ENCODE peak calls at places on chromosomes 7 and 10, in ten cellular contexts. One of them, this sample, is unnamed.

GRCh38 chr10:60041489-60042133 is 135.3 kb upstream of the CCDC6 start:
- DNase-seq in GM03348: no peak
- DNase-seq in stromal cell of bone marrow: no peak
- DNase-seq in Daoy: no peak
- DNase-seq in OCI-LY7: no peak
- DNase-seq in NCI-H69: peak
- DNase-seq in NAMALWA: no peak
- DNase-seq in SIG-M5: no peak
- DNase-seq in AG09319: no peak
- DNase-seq in NCI-H748 treated with DMSO at 0.1 percent for 48 hours: no peak
- DNase-seq in this sample: no peak

GRCh38 chr10:26555719-26556368 is 117.7 kb downstream of the APBB1IP start:
- DNase-seq in GM03348: peak
- DNase-seq in stromal cell of bone marrow: peak
- DNase-seq in Daoy: no peak
- DNase-seq in OCI-LY7: no peak
- DNase-seq in NCI-H69: no peak
- DNase-seq in NAMALWA: no peak
- DNase-seq in SIG-M5: no peak
- DNase-seq in AG09319: peak
- DNase-seq in NCI-H748 treated with DMSO at 0.1 percent for 48 hours: no peak
- DNase-seq in this sample: peak

GRCh38 chr7:3697472-3697871 is 396.4 kb downstream of the SDK1 start:
- DNase-seq in GM03348: no peak
- DNase-seq in stromal cell of bone marrow: no peak
- DNase-seq in Daoy: no peak
- DNase-seq in OCI-LY7: no peak
- DNase-seq in NCI-H69: no peak
- DNase-seq in NAMALWA: no peak
- DNase-seq in SIG-M5: no peak
- DNase-seq in AG09319: no peak
- DNase-seq in NCI-H748 treated with DMSO at 0.1 percent for 48 hours: no peak
- DNase-seq in this sample: no peak

GRCh38 chr10:117074621-117075020 is 63.4 kb downstream of the VAX1 start:
- DNase-seq in GM03348: no peak
- DNase-seq in stromal cell of bone marrow: no peak
- DNase-seq in Daoy: no peak
- DNase-seq in OCI-LY7: no peak
- DNase-seq in NCI-H69: peak
- DNase-seq in NAMALWA: no peak
- DNase-seq in SIG-M5: no peak
- DNase-seq in AG09319: no peak
- DNase-seq in NCI-H748 treated with DMSO at 0.1 percent for 48 hours: peak
- DNase-seq in this sample: no peak

GRCh38 chr10:65518379-65518778 is 1407.5 kb upstream of the LRRTM3 start:
- DNase-seq in GM03348: no peak
- DNase-seq in stromal cell of bone marrow: no peak
- DNase-seq in Daoy: no peak
- DNase-seq in OCI-LY7: no peak
- DNase-seq in NCI-H69: no peak
- DNase-seq in NAMALWA: no peak
- DNase-seq in SIG-M5: no peak
- DNase-seq in AG09319: no peak
- DNase-seq in NCI-H748 treated with DMSO at 0.1 percent for 48 hours: no peak
- DNase-seq in this sample: no peak

GRCh38 chr10:13659887-13660544 is 73.3 kb downstream of the PRPF18 start:
- DNase-seq in GM03348: peak
- DNase-seq in stromal cell of bone marrow: peak
- DNase-seq in Daoy: peak
- DNase-seq in OCI-LY7: peak
- DNase-seq in NCI-H69: peak
- DNase-seq in NAMALWA: peak
- DNase-seq in SIG-M5: no peak
- DNase-seq in AG09319: peak
- DNase-seq in NCI-H748 treated with DMSO at 0.1 percent for 48 hours: peak
- DNase-seq in this sample: peak

GRCh38 chr10:24556746-24557742 is 166.6 kb downstream of the ARHGAP21 start:
- DNase-seq in GM03348: peak
- DNase-seq in stromal cell of bone marrow: peak
- DNase-seq in Daoy: peak
- DNase-seq in OCI-LY7: peak
- DNase-seq in NCI-H69: peak
- DNase-seq in NAMALWA: peak
- DNase-seq in SIG-M5: no peak
- DNase-seq in AG09319: peak
- DNase-seq in NCI-H748 treated with DMSO at 0.1 percent for 48 hours: no peak
- DNase-seq in this sample: peak

GRCh38 chr7:116859323-116859722 is 3.1 kb upstream of the CAPZA2 start:
- DNase-seq in GM03348: peak
- DNase-seq in stromal cell of bone marrow: peak
- DNase-seq in Daoy: peak
- DNase-seq in OCI-LY7: no peak
- DNase-seq in NCI-H69: peak
- DNase-seq in NAMALWA: no peak
- DNase-seq in SIG-M5: peak
- DNase-seq in AG09319: peak
- DNase-seq in NCI-H748 treated with DMSO at 0.1 percent for 48 hours: peak
- DNase-seq in this sample: no peak

GRCh38 chr10:43292745-43293676 is 26.1 kb upstream of the RASGEF1A start:
- DNase-seq in GM03348: peak
- DNase-seq in stromal cell of bone marrow: no peak
- DNase-seq in Daoy: peak
- DNase-seq in OCI-LY7: peak
- DNase-seq in NCI-H69: peak
- DNase-seq in NAMALWA: peak
- DNase-seq in SIG-M5: no peak
- DNase-seq in AG09319: peak
- DNase-seq in NCI-H748 treated with DMSO at 0.1 percent for 48 hours: no peak
- DNase-seq in this sample: peak

GRCh38 chr10:14244147-14244546 is 86.6 kb downstream of the FRMD4A start:
- DNase-seq in GM03348: no peak
- DNase-seq in stromal cell of bone marrow: no peak
- DNase-seq in Daoy: peak
- DNase-seq in OCI-LY7: no peak
- DNase-seq in NCI-H69: peak
- DNase-seq in NAMALWA: peak
- DNase-seq in SIG-M5: no peak
- DNase-seq in AG09319: no peak
- DNase-seq in NCI-H748 treated with DMSO at 0.1 percent for 48 hours: no peak
- DNase-seq in this sample: no peak

GRCh38 chr10:43395571-43396060 is 13.4 kb downstream of the HNRNPF start:
- DNase-seq in GM03348: no peak
- DNase-seq in stromal cell of bone marrow: no peak
- DNase-seq in Daoy: no peak
- DNase-seq in OCI-LY7: peak
- DNase-seq in NCI-H69: peak
- DNase-seq in NAMALWA: no peak
- DNase-seq in SIG-M5: no peak
- DNase-seq in AG09319: no peak
- DNase-seq in NCI-H748 treated with DMSO at 0.1 percent for 48 hours: no peak
- DNase-seq in this sample: no peak

GRCh38 chr10:4824791-4825310 is 1.2 kb upstream of the AKR1E2 start:
- DNase-seq in GM03348: no peak
- DNase-seq in stromal cell of bone marrow: no peak
- DNase-seq in Daoy: no peak
- DNase-seq in OCI-LY7: no peak
- DNase-seq in NCI-H69: no peak
- DNase-seq in NAMALWA: no peak
- DNase-seq in SIG-M5: no peak
- DNase-seq in AG09319: no peak
- DNase-seq in NCI-H748 treated with DMSO at 0.1 percent for 48 hours: no peak
- DNase-seq in this sample: no peak

GRCh38 chr10:122490786-122491680 is 29.7 kb downstream of the HTRA1 start:
- DNase-seq in GM03348: no peak
- DNase-seq in stromal cell of bone marrow: no peak
- DNase-seq in Daoy: peak
- DNase-seq in OCI-LY7: no peak
- DNase-seq in NCI-H69: no peak
- DNase-seq in NAMALWA: no peak
- DNase-seq in SIG-M5: no peak
- DNase-seq in AG09319: no peak
- DNase-seq in NCI-H748 treated with DMSO at 0.1 percent for 48 hours: no peak
- DNase-seq in this sample: peak

GRCh38 chr10:83166344-83166743 is 973.0 kb upstream of the GHITM start:
- DNase-seq in GM03348: no peak
- DNase-seq in stromal cell of bone marrow: no peak
- DNase-seq in Daoy: no peak
- DNase-seq in OCI-LY7: no peak
- DNase-seq in NCI-H69: peak
- DNase-seq in NAMALWA: peak
- DNase-seq in SIG-M5: no peak
- DNase-seq in AG09319: no peak
- DNase-seq in NCI-H748 treated with DMSO at 0.1 percent for 48 hours: no peak
- DNase-seq in this sample: no peak

GRCh38 chr7:17043012-17043877 is 161.5 kb upstream of the AGR3 start:
- DNase-seq in GM03348: no peak
- DNase-seq in stromal cell of bone marrow: no peak
- DNase-seq in Daoy: no peak
- DNase-seq in OCI-LY7: no peak
- DNase-seq in NCI-H69: no peak
- DNase-seq in NAMALWA: no peak
- DNase-seq in SIG-M5: no peak
- DNase-seq in AG09319: no peak
- DNase-seq in NCI-H748 treated with DMSO at 0.1 percent for 48 hours: no peak
- DNase-seq in this sample: no peak

GRCh38 chr7:2432910-2433712 is 29.7 kb downstream of the CHST12 start:
- DNase-seq in GM03348: no peak
- DNase-seq in stromal cell of bone marrow: no peak
- DNase-seq in Daoy: no peak
- DNase-seq in OCI-LY7: no peak
- DNase-seq in NCI-H69: no peak
- DNase-seq in NAMALWA: no peak
- DNase-seq in SIG-M5: no peak
- DNase-seq in AG09319: no peak
- DNase-seq in NCI-H748 treated with DMSO at 0.1 percent for 48 hours: no peak
- DNase-seq in this sample: no peak

GRCh38 chr10:100148353-100149211 is 37.2 kb downstream of the ERLIN1 start:
- DNase-seq in GM03348: peak
- DNase-seq in stromal cell of bone marrow: no peak
- DNase-seq in Daoy: peak
- DNase-seq in OCI-LY7: peak
- DNase-seq in NCI-H69: no peak
- DNase-seq in NAMALWA: no peak
- DNase-seq in SIG-M5: no peak
- DNase-seq in AG09319: no peak
- DNase-seq in NCI-H748 treated with DMSO at 0.1 percent for 48 hours: no peak
- DNase-seq in this sample: peak

GRCh38 chr7:33495207-33495606 is 365.8 kb downstream of the BBS9 start:
- DNase-seq in GM03348: peak
- DNase-seq in stromal cell of bone marrow: peak
- DNase-seq in Daoy: peak
- DNase-seq in OCI-LY7: no peak
- DNase-seq in NCI-H69: no peak
- DNase-seq in NAMALWA: no peak
- DNase-seq in SIG-M5: no peak
- DNase-seq in AG09319: no peak
- DNase-seq in NCI-H748 treated with DMSO at 0.1 percent for 48 hours: no peak
- DNase-seq in this sample: peak

GRCh38 chr7:24574365-24574764 is 1.1 kb downstream of the PALS2 start:
- DNase-seq in GM03348: peak
- DNase-seq in stromal cell of bone marrow: peak
- DNase-seq in Daoy: no peak
- DNase-seq in OCI-LY7: no peak
- DNase-seq in NCI-H69: no peak
- DNase-seq in NAMALWA: no peak
- DNase-seq in SIG-M5: no peak
- DNase-seq in AG09319: no peak
- DNase-seq in NCI-H748 treated with DMSO at 0.1 percent for 48 hours: no peak
- DNase-seq in this sample: no peak

GRCh38 chr10:60384708-60385398 is 4.8 kb downstream of the ANK3 start:
- DNase-seq in GM03348: peak
- DNase-seq in stromal cell of bone marrow: peak
- DNase-seq in Daoy: peak
- DNase-seq in OCI-LY7: no peak
- DNase-seq in NCI-H69: peak
- DNase-seq in NAMALWA: no peak
- DNase-seq in SIG-M5: no peak
- DNase-seq in AG09319: peak
- DNase-seq in NCI-H748 treated with DMSO at 0.1 percent for 48 hours: no peak
- DNase-seq in this sample: peak

GRCh38 chr7:41816111-41816510 is 113.2 kb upstream of the INHBA start:
- DNase-seq in GM03348: no peak
- DNase-seq in stromal cell of bone marrow: no peak
- DNase-seq in Daoy: peak
- DNase-seq in OCI-LY7: no peak
- DNase-seq in NCI-H69: no peak
- DNase-seq in NAMALWA: no peak
- DNase-seq in SIG-M5: no peak
- DNase-seq in AG09319: no peak
- DNase-seq in NCI-H748 treated with DMSO at 0.1 percent for 48 hours: no peak
- DNase-seq in this sample: peak

GRCh38 chr7:131336956-131337355 is 9.3 kb downstream of the MKLN1 start:
- DNase-seq in GM03348: no peak
- DNase-seq in stromal cell of bone marrow: no peak
- DNase-seq in Daoy: no peak
- DNase-seq in OCI-LY7: peak
- DNase-seq in NCI-H69: peak
- DNase-seq in NAMALWA: peak
- DNase-seq in SIG-M5: no peak
- DNase-seq in AG09319: no peak
- DNase-seq in NCI-H748 treated with DMSO at 0.1 percent for 48 hours: no peak
- DNase-seq in this sample: no peak

GRCh38 chr10:27857616-27858015 is 112.0 kb upstream of the MKX start:
- DNase-seq in GM03348: no peak
- DNase-seq in stromal cell of bone marrow: no peak
- DNase-seq in Daoy: no peak
- DNase-seq in OCI-LY7: no peak
- DNase-seq in NCI-H69: peak
- DNase-seq in NAMALWA: no peak
- DNase-seq in SIG-M5: no peak
- DNase-seq in AG09319: no peak
- DNase-seq in NCI-H748 treated with DMSO at 0.1 percent for 48 hours: peak
- DNase-seq in this sample: no peak

GRCh38 chr10:124223001-124223710 is 129.8 kb upstream of the CHST15 start:
- DNase-seq in GM03348: no peak
- DNase-seq in stromal cell of bone marrow: no peak
- DNase-seq in Daoy: no peak
- DNase-seq in OCI-LY7: no peak
- DNase-seq in NCI-H69: no peak
- DNase-seq in NAMALWA: peak
- DNase-seq in SIG-M5: no peak
- DNase-seq in AG09319: no peak
- DNase-seq in NCI-H748 treated with DMSO at 0.1 percent for 48 hours: no peak
- DNase-seq in this sample: no peak

GRCh38 chr10:113094114-113094486 is 144.1 kb downstream of the TCF7L2 start:
- DNase-seq in GM03348: no peak
- DNase-seq in stromal cell of bone marrow: no peak
- DNase-seq in Daoy: no peak
- DNase-seq in OCI-LY7: peak
- DNase-seq in NCI-H69: no peak
- DNase-seq in NAMALWA: peak
- DNase-seq in SIG-M5: peak
- DNase-seq in AG09319: no peak
- DNase-seq in NCI-H748 treated with DMSO at 0.1 percent for 48 hours: no peak
- DNase-seq in this sample: no peak

GRCh38 chr10:6220418-6221191 is 17.9 kb downstream of the PFKFB3 start:
- DNase-seq in GM03348: no peak
- DNase-seq in stromal cell of bone marrow: no peak
- DNase-seq in Daoy: no peak
- DNase-seq in OCI-LY7: no peak
- DNase-seq in NCI-H69: no peak
- DNase-seq in NAMALWA: no peak
- DNase-seq in SIG-M5: no peak
- DNase-seq in AG09319: no peak
- DNase-seq in NCI-H748 treated with DMSO at 0.1 percent for 48 hours: no peak
- DNase-seq in this sample: no peak

This sample was measured in Ammon's horn.